ENCODE peak calls at places on chromosomes 12 and 14, in four cellular contexts. One of them, this sample, is unnamed. For H3K9me3, the result is how much of the 10 kb centered on the place peaks cover.

GRCh38 chr12:24822121-24822899 is 126.6 kb downstream of the BCAT1 start:
- DNase-seq in left ventricle myocardium inferior: no peak
- DNase-seq in tibial nerve: no peak
- DNase-seq in aorta: no peak
- DNase-seq in this sample: no peak

GRCh38 chr12:21500786-21501257 is 613 bp downstream of the RECQL start:
- DNase-seq in aorta: no peak
- DNase-seq in tibial nerve: no peak
- DNase-seq in left ventricle myocardium inferior: no peak
- DNase-seq in this sample: no peak

GRCh38 chr14:100105357-100106169 is 40.3 kb downstream of the EVL start:
- DNase-seq in tibial nerve: peak
- DNase-seq in aorta: no peak
- DNase-seq in left ventricle myocardium inferior: no peak
- DNase-seq in this sample: no peak

GRCh38 chr12:116708826-116709756 is 28.8 kb downstream of the SPRING1 start:
- DNase-seq in aorta: no peak
- DNase-seq in left ventricle myocardium inferior: peak
- DNase-seq in tibial nerve: peak
- DNase-seq in this sample: peak

GRCh38 chr12:69534389-69534822 is 50.9 kb upstream of the CCT2 start:
- DNase-seq in tibial nerve: peak
- DNase-seq in aorta: no peak
- DNase-seq in left ventricle myocardium inferior: no peak
- DNase-seq in this sample: peak

GRCh38 chr12:7781274-7781673 is 7.9 kb upstream of the NANOG start:
- DNase-seq in tibial nerve: no peak
- DNase-seq in left ventricle myocardium inferior: no peak
- DNase-seq in aorta: no peak
- DNase-seq in this sample: no peak

GRCh38 chr14:57960946-57961792 is 95.3 kb upstream of the SLC35F4 start:
- DNase-seq in aorta: no peak
- DNase-seq in tibial nerve: no peak
- DNase-seq in left ventricle myocardium inferior: no peak
- DNase-seq in this sample: no peak

GRCh38 chr12:23548742-23549141 is 400.7 kb downstream of the SOX5 start:
- DNase-seq in aorta: no peak
- DNase-seq in tibial nerve: no peak
- DNase-seq in left ventricle myocardium inferior: no peak
- DNase-seq in this sample: no peak

GRCh38 chr12:10354502-10354901 is 35.3 kb downstream of the KLRK1 start:
- DNase-seq in aorta: no peak
- DNase-seq in tibial nerve: no peak
- DNase-seq in left ventricle myocardium inferior: no peak
- DNase-seq in this sample: no peak

DNA sequence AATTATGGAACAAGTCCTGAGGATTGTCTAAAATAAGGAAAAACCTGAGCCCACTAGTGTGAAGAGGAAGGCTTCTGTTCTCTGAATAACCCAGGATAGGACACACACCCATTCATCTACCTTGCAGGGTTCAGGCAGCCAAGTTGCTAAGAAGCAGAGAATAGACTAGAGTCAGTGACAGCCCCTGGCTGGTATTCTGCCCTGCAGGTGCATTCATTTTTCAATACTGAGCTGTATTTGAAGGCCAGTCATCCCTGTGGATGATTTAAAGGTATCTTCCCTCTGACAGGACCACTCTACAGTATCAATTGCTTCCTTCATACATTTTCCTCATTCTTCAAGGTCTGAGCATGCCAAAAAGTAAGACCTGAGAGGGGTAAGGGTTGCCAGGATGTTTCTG is 22.9 kb downstream of the WNT5B start:
- DNase-seq in aorta: no peak
- DNase-seq in left ventricle myocardium inferior: no peak
- DNase-seq in tibial nerve: no peak
- DNase-seq in this sample: no peak
- H3K4me3 ChIP-seq in aorta: no peak
- H3K4me3 ChIP-seq in left ventricle myocardium inferior: no peak
- H3K4me3 ChIP-seq in tibial nerve: no peak
- H3K4me3 ChIP-seq in this sample: no peak

DNA sequence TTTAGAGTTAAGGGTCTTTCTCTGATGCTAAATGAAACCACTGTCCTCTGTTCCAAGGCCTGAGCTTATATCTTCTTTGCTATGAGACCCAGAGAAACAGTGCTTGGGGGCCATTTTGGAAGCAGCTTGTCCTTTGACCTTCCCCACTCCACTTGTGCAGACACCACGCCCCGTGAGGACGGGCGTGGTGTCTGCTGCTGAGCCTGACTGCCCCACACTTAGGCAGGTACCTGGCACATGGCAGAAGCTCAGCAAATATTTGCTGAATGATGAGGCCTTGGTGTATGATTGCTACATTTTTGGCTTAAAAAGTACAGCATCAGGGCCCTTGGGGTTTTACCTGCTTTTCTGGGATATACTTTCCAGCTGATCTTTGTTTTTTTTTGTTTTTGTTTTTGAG is 69.9 kb downstream of the RASSF3 start:
- DNase-seq in aorta: no peak
- DNase-seq in tibial nerve: no peak
- DNase-seq in left ventricle myocardium inferior: no peak
- DNase-seq in this sample: peak
- H3K27ac ChIP-seq in aorta: peak
- H3K27ac ChIP-seq in tibial nerve: peak
- H3K27ac ChIP-seq in left ventricle myocardium inferior: peak
- H3K27ac ChIP-seq in this sample: peak

DNA sequence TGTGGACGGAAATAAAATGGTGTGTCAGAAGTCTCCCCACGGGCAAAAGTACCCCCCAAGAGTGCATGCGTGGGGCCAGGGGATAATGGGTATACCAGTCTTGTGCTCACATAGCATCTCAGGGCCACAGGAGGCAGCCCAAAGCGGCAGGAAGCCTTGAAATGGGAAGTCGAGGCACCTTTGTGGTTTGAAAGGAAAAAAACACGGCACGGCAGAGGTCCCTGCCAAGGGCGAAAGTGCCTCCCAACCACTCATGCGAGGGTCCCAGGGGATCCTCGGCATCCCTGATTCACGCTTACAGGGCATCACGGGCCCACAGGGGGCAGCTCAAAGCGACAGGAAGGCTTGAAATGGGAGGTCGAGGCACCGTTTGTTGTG is 583.2 kb downstream of the ALG10 start:
- DNase-seq in left ventricle myocardium inferior: no peak
- DNase-seq in tibial nerve: no peak
- DNase-seq in aorta: peak
- DNase-seq in this sample: no peak
- H3K9me3 ChIP-seq in left ventricle myocardium inferior: half or more
- H3K9me3 ChIP-seq in tibial nerve: under half
- H3K9me3 ChIP-seq in aorta: under half
- H3K9me3 ChIP-seq in this sample: under half

GRCh38 chr12:131598717-131599116 is 112.2 kb upstream of the SFSWAP start:
- DNase-seq in aorta: no peak
- DNase-seq in left ventricle myocardium inferior: no peak
- DNase-seq in tibial nerve: no peak
- DNase-seq in this sample: no peak

GRCh38 chr12:131600160-131600532 is 110.7 kb upstream of the SFSWAP start:
- DNase-seq in tibial nerve: no peak
- DNase-seq in aorta: no peak
- DNase-seq in left ventricle myocardium inferior: no peak
- DNase-seq in this sample: no peak

GRCh38 chr12:131597327-131597726 is 113.6 kb upstream of the SFSWAP start:
- DNase-seq in aorta: no peak
- DNase-seq in left ventricle myocardium inferior: no peak
- DNase-seq in tibial nerve: no peak
- DNase-seq in this sample: no peak

GRCh38 chr12:131596115-131596514 is 114.8 kb upstream of the SFSWAP start:
- DNase-seq in tibial nerve: no peak
- DNase-seq in left ventricle myocardium inferior: no peak
- DNase-seq in aorta: no peak
- DNase-seq in this sample: no peak

DNA sequence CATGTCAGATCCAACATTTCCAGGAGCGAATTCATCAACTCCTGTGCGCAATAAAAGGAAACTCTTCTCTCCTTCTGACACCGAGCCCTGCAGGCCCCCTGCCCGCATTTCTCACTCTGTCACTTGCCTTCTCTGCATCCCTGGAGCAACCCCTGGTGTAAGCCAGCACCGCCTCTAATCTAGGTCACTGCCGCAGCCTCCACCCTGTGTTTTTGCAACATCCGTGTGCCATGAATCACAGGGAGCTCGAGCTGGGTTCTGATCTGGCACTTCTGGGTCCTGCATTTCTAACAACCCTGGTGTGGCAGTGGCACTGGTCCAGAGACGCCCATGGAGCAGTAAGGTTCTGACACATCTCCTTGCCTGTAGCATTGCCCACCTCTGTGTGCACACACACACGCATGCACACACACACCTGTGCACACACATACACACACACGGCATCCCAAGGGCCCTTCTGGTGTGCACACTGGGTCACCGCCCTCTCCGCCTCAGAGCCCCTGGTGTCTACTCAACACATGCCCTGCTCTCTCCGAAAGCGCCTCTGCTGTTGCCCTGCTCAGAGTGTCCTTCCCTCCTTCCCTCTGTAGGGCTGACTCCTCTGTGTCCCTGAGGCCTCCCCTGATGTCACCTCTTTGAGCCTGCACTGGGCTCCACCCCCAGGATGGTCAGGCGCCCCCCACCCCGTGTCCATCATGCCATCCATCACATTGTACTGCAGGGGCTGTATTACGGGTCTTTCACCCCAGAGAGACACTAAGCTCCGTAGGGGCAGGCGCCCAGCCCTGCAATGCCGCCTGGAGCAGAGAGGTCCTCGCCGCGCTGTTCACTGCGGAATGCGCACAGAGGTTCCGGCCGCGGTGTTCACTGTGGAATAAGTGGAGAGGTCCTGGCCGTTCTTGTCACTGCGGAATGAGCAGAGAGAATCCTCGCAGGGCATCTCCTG is 111.4 kb upstream of the SFSWAP start:
- DNase-seq in tibial nerve: no peak
- DNase-seq in aorta: no peak
- DNase-seq in left ventricle myocardium inferior: no peak
- DNase-seq in this sample: no peak
- H3K4me3 ChIP-seq in tibial nerve: no peak
- H3K4me3 ChIP-seq in aorta: no peak
- H3K4me3 ChIP-seq in left ventricle myocardium inferior: no peak
- H3K4me3 ChIP-seq in this sample: no peak

GRCh38 chr14:92644601-92645515 is 103.6 kb downstream of the LGMN start:
- DNase-seq in aorta: peak
- DNase-seq in tibial nerve: no peak
- DNase-seq in left ventricle myocardium inferior: no peak
- DNase-seq in this sample: no peak

GRCh38 chr14:92644166-92644565 is 104.3 kb downstream of the LGMN start:
- DNase-seq in left ventricle myocardium inferior: no peak
- DNase-seq in tibial nerve: no peak
- DNase-seq in aorta: no peak
- DNase-seq in this sample: no peak

GRCh38 chr14:92646952-92647461 is 101.4 kb downstream of the LGMN start:
- DNase-seq in aorta: no peak
- DNase-seq in left ventricle myocardium inferior: no peak
- DNase-seq in tibial nerve: no peak
- DNase-seq in this sample: no peak

GRCh38 chr14:92647499-92648279 is 100.7 kb downstream of the LGMN start:
- DNase-seq in tibial nerve: no peak
- DNase-seq in left ventricle myocardium inferior: no peak
- DNase-seq in aorta: no peak
- DNase-seq in this sample: no peak

GRCh38 chr14:92645841-92646478 is 102.5 kb downstream of the LGMN start:
- DNase-seq in left ventricle myocardium inferior: no peak
- DNase-seq in tibial nerve: no peak
- DNase-seq in aorta: no peak
- DNase-seq in this sample: no peak
- H3K27ac ChIP-seq in left ventricle myocardium inferior: no peak
- H3K27ac ChIP-seq in tibial nerve: peak
- H3K27ac ChIP-seq in aorta: peak
- H3K27ac ChIP-seq in this sample: no peak

GRCh38 chr14:60651051-60651935 is 2.0 kb upstream of the SIX1 start:
- DNase-seq in aorta: no peak
- DNase-seq in left ventricle myocardium inferior: no peak
- DNase-seq in tibial nerve: no peak
- DNase-seq in this sample: no peak

GRCh38 chr14:60653388-60653690 is 4.1 kb upstream of the SIX1 start:
- DNase-seq in left ventricle myocardium inferior: no peak
- DNase-seq in tibial nerve: no peak
- DNase-seq in aorta: no peak
- DNase-seq in this sample: no peak

GRCh38 chr14:60653709-60654161 is 4.5 kb upstream of the SIX1 start:
- DNase-seq in aorta: no peak
- DNase-seq in left ventricle myocardium inferior: no peak
- DNase-seq in tibial nerve: no peak
- DNase-seq in this sample: no peak

GRCh38 chr14:60652674-60653387 is 3.6 kb upstream of the SIX1 start:
- DNase-seq in left ventricle myocardium inferior: no peak
- DNase-seq in tibial nerve: no peak
- DNase-seq in aorta: no peak
- DNase-seq in this sample: no peak

DNA sequence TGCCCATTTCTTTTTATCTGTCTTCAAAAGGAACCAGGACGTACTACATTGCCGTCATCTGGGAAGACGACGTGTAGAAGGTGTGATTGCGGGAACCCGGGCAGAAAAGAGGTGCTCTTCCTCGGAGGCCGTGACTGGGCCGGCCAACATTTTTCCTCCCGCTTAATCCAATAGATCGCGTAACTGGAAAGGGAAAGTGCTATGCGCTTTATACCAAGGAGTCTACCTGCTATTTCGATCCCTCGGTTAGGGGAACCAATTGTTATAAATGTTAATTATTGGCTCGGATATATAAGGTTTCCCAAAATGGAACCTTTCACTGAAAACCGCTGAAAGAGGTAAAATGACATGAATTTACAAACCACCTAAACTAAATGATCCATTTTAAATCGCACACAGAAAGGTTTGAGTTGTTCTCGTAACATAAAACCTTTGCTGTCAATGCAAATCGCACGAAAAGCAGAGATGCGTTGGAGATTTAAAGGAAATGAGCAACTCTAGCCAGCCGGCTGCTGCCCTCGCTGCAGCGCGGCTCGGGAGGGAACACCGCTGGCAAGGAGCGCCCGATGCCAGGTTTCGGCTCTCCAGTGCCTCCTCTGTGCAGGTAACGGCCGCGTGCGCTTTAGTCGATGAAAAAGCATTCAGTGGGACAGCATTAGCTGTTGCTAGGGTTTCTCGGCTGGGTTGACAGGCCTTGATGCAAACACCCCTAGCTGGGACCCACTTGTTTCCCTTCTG is 2.8 kb upstream of the SIX1 start:
- DNase-seq in left ventricle myocardium inferior: no peak
- DNase-seq in aorta: no peak
- DNase-seq in tibial nerve: no peak
- DNase-seq in this sample: no peak
- H3K9me3 ChIP-seq in left ventricle myocardium inferior: under half
- H3K9me3 ChIP-seq in aorta: under half
- H3K9me3 ChIP-seq in tibial nerve: under half
- H3K9me3 ChIP-seq in this sample: under half

DNA sequence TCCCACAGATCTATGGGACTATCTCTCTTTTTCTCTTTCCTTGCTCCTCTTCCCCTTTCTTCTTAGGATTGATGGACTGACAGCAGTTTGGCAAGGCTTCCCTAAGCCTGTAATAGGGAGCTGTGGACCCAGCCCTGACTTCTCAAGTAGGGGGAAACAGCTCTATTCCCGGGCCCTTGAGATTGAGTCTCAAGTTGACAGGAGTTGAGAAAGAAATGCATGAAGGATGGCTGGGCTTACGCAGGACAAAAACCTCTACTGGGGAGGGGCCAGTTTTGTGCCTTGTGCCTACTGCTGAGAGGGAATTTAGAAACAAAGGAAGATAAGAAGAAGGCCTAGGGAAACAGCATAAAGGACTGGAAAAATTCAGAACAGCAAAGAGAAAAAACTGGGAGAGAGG is 60.3 kb downstream of the SMUG1 start:
- DNase-seq in tibial nerve: no peak
- DNase-seq in aorta: no peak
- DNase-seq in left ventricle myocardium inferior: no peak
- DNase-seq in this sample: no peak
- H3K4me3 ChIP-seq in tibial nerve: no peak
- H3K4me3 ChIP-seq in aorta: no peak
- H3K4me3 ChIP-seq in left ventricle myocardium inferior: no peak
- H3K4me3 ChIP-seq in this sample: no peak

This sample was measured in small intestine.